ENCODE peak calls at places on chromosomes 3 and 15, in seven cellular contexts. U is GM12878, E is esophagus muscularis mucosa, K is uterus, P is lung, Q is psoas muscle, L is WERI-Rb-1. T is an unnamed sample.

GRCh38 chr15:50358805-50359204 is 3.8 kb upstream of the GABPB1 start:
- DNase-seq in U (no peak), E (no peak), K (no peak), P (no peak), Q (no peak), L (peak; percentile 30), T (no peak)

GRCh38 chr3:45064512-45065372 is 38.6 kb downstream of the CLEC3B start:
- DNase-seq in U (no peak), E (no peak), K (no peak), P (peak; percentile 63), Q (peak; percentile 26), L (no peak), T (no peak)

GRCh38 chr15:81292516-81293001 is 31.4 kb downstream of the STARD5 start:
- DNase-seq in U (peak; percentile 74), E (no peak), K (no peak), P (no peak), Q (no peak), L (no peak), T (no peak)

GRCh38 chr15:85026304-85027032 is 44.8 kb downstream of the PDE8A start:
- DNase-seq in U (no peak), E (no peak), K (no peak), P (no peak), Q (no peak), L (no peak), T (no peak)

GRCh38 chr3:49198161-49198560 is 26.8 kb downstream of the KLHDC8B start:
- DNase-seq in U (no peak), E (no peak), K (no peak), P (no peak), Q (no peak), L (peak; percentile 37), T (no peak)

GRCh38 chr15:78242128-78242527 is 7.8 kb upstream of the ACSBG1 start:
- DNase-seq in U (no peak), E (no peak), K (no peak), P (no peak), Q (no peak), L (peak; percentile 46), T (no peak)

GRCh38 chr15:77023576-77024272 is 28.8 kb downstream of the PSTPIP1 start:
- DNase-seq in U (no peak), E (no peak), K (peak; percentile 11), P (no peak), Q (no peak), L (no peak), T (no peak)

GRCh38 chr15:59685737-59686297 is 3.3 kb downstream of the BNIP2 start:
- DNase-seq in U (no peak), E (no peak), K (no peak), P (no peak), Q (no peak), L (no peak), T (no peak)

GRCh38 chr3:42498791-42499477 is 3.5 kb upstream of the VIPR1 start:
- DNase-seq in U (no peak), E (no peak), K (no peak), P (no peak), Q (no peak), L (peak; percentile 2), T (no peak)

GRCh38 chr3:43036621-43037331 is 57.7 kb downstream of the GASK1A start:
- DNase-seq in U (peak; percentile 4), E (peak; percentile 90), K (no peak), P (no peak), Q (no peak), L (no peak), T (no peak)

GRCh38 chr15:80163217-80163616 is 10.4 kb downstream of the FAH start:
- DNase-seq in U (no peak), E (no peak), K (no peak), P (no peak), Q (no peak), L (no peak), T (no peak)

GRCh38 chr3:68176600-68176999 is 522.2 kb upstream of the SUCLG2 start:
- DNase-seq in U (no peak), E (no peak), K (no peak), P (no peak), Q (no peak), L (no peak), T (no peak)

GRCh38 chr3:103440539-103441113 is 1005.8 kb downstream of the ZPLD1 start:
- DNase-seq in U (no peak), E (no peak), K (no peak), P (no peak), Q (no peak), L (no peak), T (no peak)

GRCh38 chr3:23263796-23264195 is 60.7 kb downstream of the UBE2E2 start:
- DNase-seq in U (no peak), E (no peak), K (no peak), P (no peak), Q (no peak), L (no peak), T (no peak)

GRCh38 chr3:36792342-36792741 is 28.0 kb upstream of the DCLK3 start:
- DNase-seq in U (no peak), E (peak; percentile 45), K (no peak), P (no peak), Q (no peak), L (peak; percentile 79), T (no peak)

GRCh38 chr15:63998489-63998888 is 47.8 kb downstream of the DAPK2 start:
- DNase-seq in U (no peak), E (no peak), K (no peak), P (no peak), Q (no peak), L (no peak), T (no peak)

GRCh38 chr3:151787626-151788025 is 26.3 kb upstream of the AADAC start:
- DNase-seq in U (no peak), E (no peak), K (no peak), P (no peak), Q (no peak), L (no peak), T (no peak)

GRCh38 chr3:14439501-14440167 is 37.2 kb downstream of the SLC6A6 start:
- DNase-seq in U (no peak), E (no peak), K (peak; percentile 50), P (peak; percentile 84), Q (peak; percentile 70), L (no peak), T (no peak)

GRCh38 chr3:10428393-10429091 is 76.8 kb downstream of the ATP2B2 start:
- DNase-seq in U (no peak), E (no peak), K (no peak), P (no peak), Q (no peak), L (no peak), T (no peak)

DNA sequence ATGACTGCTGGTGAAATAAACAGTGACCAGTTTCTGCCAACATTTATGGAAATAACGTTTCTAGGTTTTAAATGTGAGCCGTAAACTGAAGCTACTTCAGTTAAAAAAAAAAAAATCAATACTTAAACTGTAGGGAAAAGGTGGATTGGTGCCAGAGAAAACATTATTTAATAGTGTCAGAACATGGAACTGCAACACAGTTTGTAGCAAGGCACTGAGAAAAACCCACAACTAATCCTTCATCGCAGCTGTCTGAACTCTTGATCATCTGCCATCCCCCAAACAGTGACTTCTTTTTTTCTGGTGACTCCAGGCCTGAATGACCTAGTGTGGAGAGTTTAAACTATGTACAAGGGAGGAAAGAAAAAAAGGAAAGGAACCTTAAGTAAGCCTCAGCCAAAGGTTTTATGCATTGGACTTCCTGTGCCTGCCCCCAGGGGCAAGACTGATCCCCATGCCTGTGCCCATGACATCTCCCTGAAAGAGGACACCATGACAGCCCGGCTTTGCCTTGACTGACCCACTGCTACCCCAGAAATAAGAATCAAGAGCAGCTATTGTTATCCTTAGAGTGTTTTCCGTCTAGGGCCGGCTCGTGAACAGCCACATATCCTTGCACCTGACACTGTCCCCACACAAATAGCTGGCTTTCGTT is 33.1 kb downstream of the CRTAP start:
- DNase-seq in U (no peak), E (peak; percentile 89), K (no peak), P (no peak), Q (no peak), L (no peak), T (no peak)
- TF ChIP-seq CTCF in U (no peak), E (no peak), K (no peak), P (no peak), Q (no peak), L (no peak), T (no peak)

DNA sequence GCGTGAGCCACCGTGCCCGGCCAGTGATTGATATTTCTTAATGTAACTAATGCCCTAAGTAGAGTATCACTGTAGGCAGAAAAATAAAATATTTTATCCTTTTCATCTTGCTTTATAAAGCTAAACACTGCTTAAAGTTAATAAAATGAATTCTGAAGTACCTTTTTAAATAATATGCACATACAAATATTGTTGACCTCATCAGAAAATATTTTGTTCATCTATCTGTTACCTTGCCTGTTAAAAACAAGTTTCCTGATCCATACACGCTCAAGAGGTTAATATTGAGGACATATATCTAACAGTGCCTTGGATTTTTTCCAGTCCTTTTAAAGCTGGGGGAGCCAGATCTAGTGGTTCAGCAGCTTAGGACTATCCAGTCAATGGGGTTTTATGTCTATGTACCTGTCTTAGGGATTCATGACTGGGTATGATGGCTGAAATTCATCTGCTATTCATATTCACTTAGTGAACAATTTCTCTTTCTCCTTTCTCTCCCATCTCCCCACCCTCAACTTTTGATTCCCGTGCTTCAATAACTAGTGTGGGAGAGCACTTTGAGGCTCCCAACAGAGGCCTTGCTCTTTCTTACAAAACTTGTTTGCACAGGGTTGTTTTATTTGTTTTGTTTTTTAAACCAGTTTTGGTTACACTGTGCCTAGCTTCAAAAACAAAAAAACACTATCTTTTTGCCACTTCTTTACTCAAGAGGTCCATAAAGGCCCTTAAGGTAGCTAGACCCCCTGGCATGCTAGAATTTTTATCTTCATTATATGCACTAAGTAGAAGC is 7.0 kb downstream of the SLC25A36 start:
- DNase-seq in U (no peak), E (no peak), K (no peak), P (no peak), Q (no peak), L (no peak), T (no peak)
- H3K27ac ChIP-seq in U (no peak overlapping the region), E (no peak overlapping the region), K (no peak overlapping the region), P (no peak overlapping the region), Q (peak overlapping the region; percentile 14), L (no peak overlapping the region), T (no peak overlapping the region)

GRCh38 chr15:70259640-70260066 is 161.9 kb upstream of the TLE3 start:
- DNase-seq in U (no peak), E (no peak), K (no peak), P (no peak), Q (no peak), L (peak; percentile 59), T (no peak)
- TF ChIP-seq CTCF in U (no peak), E (no peak), K (no peak), P (no peak), Q (no peak), L (peak; percentile 59), T (no peak)

DNA sequence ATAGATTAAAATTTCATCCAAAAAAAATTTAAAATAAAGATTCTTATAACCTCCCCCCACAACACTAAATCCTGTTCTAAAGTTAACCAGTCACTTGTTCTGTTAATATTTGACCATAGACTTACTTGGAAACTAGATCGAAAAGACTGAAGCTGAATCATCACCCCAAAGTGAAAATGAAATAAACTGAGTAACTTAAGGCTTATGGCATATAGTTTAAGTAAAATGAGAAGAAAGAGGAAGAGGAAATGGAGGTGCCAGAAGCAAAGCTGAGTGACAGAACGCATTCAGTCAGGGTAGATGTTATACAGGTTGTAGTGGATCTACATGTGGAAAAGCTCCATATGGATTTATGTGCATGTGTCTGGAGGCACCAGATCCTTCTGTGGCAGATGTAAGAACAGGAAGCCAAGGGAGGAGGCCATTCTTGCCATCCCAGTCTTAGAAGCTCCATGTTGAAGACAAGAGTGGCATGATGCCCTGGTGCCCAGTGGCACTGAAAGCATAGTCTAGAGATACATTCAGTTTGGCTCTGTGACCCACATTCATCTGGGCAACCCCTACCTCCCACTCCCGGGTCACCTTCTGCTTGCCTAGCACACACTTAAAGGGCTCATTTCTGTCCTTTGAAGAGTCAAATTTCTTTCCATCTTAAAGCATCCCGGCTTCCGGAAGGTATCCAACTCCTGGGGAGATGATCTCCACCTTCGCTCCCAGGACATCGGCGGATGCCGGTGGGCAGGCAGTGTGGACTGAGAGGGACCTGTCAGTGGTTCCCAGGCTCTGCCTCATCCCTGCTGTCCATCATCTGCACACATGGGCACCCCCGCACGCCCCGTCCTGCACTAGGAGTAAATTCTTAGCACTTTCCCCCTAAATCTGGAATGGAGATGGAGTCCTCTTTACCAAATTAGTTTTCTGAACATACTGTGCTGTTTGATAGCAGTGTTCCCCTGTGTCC is 90.8 kb downstream of the NEO1 start:
- DNase-seq in U (peak; percentile 19), E (no peak), K (no peak), P (no peak), Q (no peak), L (no peak), T (no peak)
- H3K27ac ChIP-seq in U (no peak overlapping the region), E (no peak overlapping the region), K (no peak overlapping the region), P (no peak overlapping the region), Q (no peak overlapping the region), L (no peak overlapping the region), T (no peak overlapping the region)

T was measured in CD4-positive, alpha-beta T cell.